ENCODE peak calls at places on chromosomes 6 and 20, in six cellular contexts. Q is H9, O is H1, Z is IMR-90, M is neuronal stem cell, H is trophoblast cell. R is an unnamed sample.

GRCh38 chr6:159969204-159969912 is 476 bp downstream of the IGF2R start:
- DNase-seq in Q (no peak), M (peak; percentile 41), O (no peak), H (peak; percentile 42), Z (peak; percentile 17), R (no peak)

GRCh38 chr6:76803038-76803580 is 660.2 kb downstream of the HTR1B start:
- DNase-seq in Q (no peak), Z (no peak), H (no peak), M (no peak), O (no peak), R (no peak)

GRCh38 chr6:18405477-18406293 is 18.5 kb downstream of the RNF144B start:
- DNase-seq in Q (no peak), H (no peak), O (no peak), M (no peak), Z (peak; percentile 96), R (peak; percentile 97)

GRCh38 chr6:168315626-168316025 is 4.0 kb downstream of the DACT2 start:
- DNase-seq in H (no peak), M (no peak), O (no peak), Q (no peak), Z (no peak), R (no peak)

GRCh38 chr20:11379257-11380011 is 538.3 kb upstream of the BTBD3 start:
- DNase-seq in O (peak; percentile 80), M (peak; percentile 37), Z (no peak), H (peak; percentile 31), Q (peak; percentile 90), R (peak; percentile 51)

GRCh38 chr20:50513169-50514034 is 3.2 kb downstream of the PTPN1 start:
- DNase-seq in Z (peak; percentile 80), H (no peak), M (no peak), Q (no peak), O (no peak), R (peak; percentile 89)

GRCh38 chr6:75624335-75624734 is 22.7 kb downstream of the SENP6 start:
- DNase-seq in M (no peak), Z (no peak), H (no peak), O (no peak), Q (no peak), R (no peak)

GRCh38 chr20:50848341-50848808 is 53.5 kb downstream of the BCAS4 start:
- DNase-seq in Z (no peak), O (no peak), M (no peak), H (peak; percentile 23), Q (no peak), R (no peak)

GRCh38 chr6:11231564-11232176 is 798 bp downstream of the NEDD9 start:
- DNase-seq in Q (no peak), Z (no peak), O (no peak), M (no peak), H (peak; percentile 83), R (no peak)

GRCh38 chr6:63844287-63844686 is 208.7 kb downstream of the PHF3 start:
- DNase-seq in O (no peak), M (no peak), Z (peak; percentile 96), Q (no peak), H (peak; percentile 36), R (peak; percentile 64)

GRCh38 chr20:58174708-58175287 is 53.7 kb downstream of the ANKRD60 start:
- DNase-seq in Z (no peak), M (no peak), O (no peak), Q (no peak), H (no peak), R (no peak)

GRCh38 chr20:48266571-48266970 is 481.3 kb upstream of the SULF2 start:
- DNase-seq in Z (no peak), O (no peak), H (no peak), M (no peak), Q (no peak), R (no peak)

GRCh38 chr6:31734703-31735500 is 1.4 kb downstream of the CLIC1 start:
- DNase-seq in Z (peak; percentile 59), M (peak; percentile 57), Q (peak; percentile 83), O (peak; percentile 56), H (peak; percentile 67), R (peak; percentile 81)

GRCh38 chr6:36933102-36933501 is 21.4 kb upstream of the PI16 start:
- DNase-seq in Q (no peak), M (no peak), O (no peak), H (peak; percentile 68), Z (peak; percentile 72), R (no peak)

GRCh38 chr6:129704708-129705107 is 5.3 kb downstream of the ARHGAP18 start:
- DNase-seq in Z (no peak), H (no peak), O (no peak), M (no peak), Q (no peak), R (no peak)

GRCh38 chr6:122553697-122554096 is 56.5 kb upstream of the PKIB start:
- DNase-seq in H (no peak), Z (no peak), M (no peak), O (no peak), Q (no peak), R (no peak)

GRCh38 chr6:52423971-52424381 is 3.8 kb downstream of the EFHC1 start:
- DNase-seq in Q (peak; percentile 54), M (no peak), O (no peak), Z (peak; percentile 90), H (peak; percentile 79), R (peak; percentile 85)

GRCh38 chr6:28239636-28240035 is 12.4 kb downstream of the ZKSCAN4 start:
- DNase-seq in H (no peak), Q (no peak), O (no peak), M (no peak), Z (no peak), R (no peak)

GRCh38 chr20:59017493-59018231 is 1.6 kb upstream of the TUBB1 start:
- DNase-seq in Z (no peak), M (no peak), H (no peak), O (no peak), Q (no peak), R (no peak)

GRCh38 chr6:35054743-35055130 is 86.4 kb downstream of the TCP11 start:
- DNase-seq in Q (no peak), O (no peak), Z (no peak), M (no peak), H (no peak), R (no peak)

GRCh38 chr6:149182262-149182661 is 135.2 kb upstream of the TAB2 start:
- DNase-seq in H (no peak), Q (no peak), Z (no peak), O (no peak), M (no peak), R (no peak)

GRCh38 chr20:47205577-47206123 is 150.8 kb downstream of the ZMYND8 start:
- DNase-seq in H (peak; percentile 70), O (no peak), Z (peak; percentile 79), M (peak; percentile 9), Q (peak; percentile 78), R (peak; percentile 74)

GRCh38 chr6:87909849-87910248 is 137.8 kb upstream of the SPACA1 start:
- DNase-seq in M (no peak), O (no peak), H (peak; percentile 4), Q (no peak), Z (peak; percentile 61), R (no peak)

GRCh38 chr6:30556964-30557682 is at the start of gene PRR3:
- DNase-seq in Q (peak; percentile 94), Z (peak; percentile 88), M (peak; percentile 90), O (peak; percentile 60), H (no peak), R (peak; percentile 94)

GRCh38 chr20:62344092-62344491 is 23.0 kb downstream of the LAMA5 start:
- DNase-seq in Z (no peak), O (no peak), H (no peak), M (no peak), Q (no peak), R (peak; percentile 13)

GRCh38 chr6:140341272-140341671 is 966.8 kb upstream of the CITED2 start:
- DNase-seq in H (no peak), M (no peak), Q (no peak), Z (no peak), O (no peak), R (no peak)

GRCh38 chr6:41578714-41579610 is 32.8 kb downstream of the FOXP4 start:
- DNase-seq in Q (peak; percentile 62), O (no peak), H (no peak), M (peak; percentile 82), Z (peak; percentile 33), R (peak; percentile 58)
- H3K14ac ChIP-seq in Q (no peak overlapping the region), O (no peak overlapping the region), H (peak overlapping the region; percentile 18), M (no peak overlapping the region), Z (peak overlapping the region; percentile 12), R (peak overlapping the region; percentile 18)

DNA sequence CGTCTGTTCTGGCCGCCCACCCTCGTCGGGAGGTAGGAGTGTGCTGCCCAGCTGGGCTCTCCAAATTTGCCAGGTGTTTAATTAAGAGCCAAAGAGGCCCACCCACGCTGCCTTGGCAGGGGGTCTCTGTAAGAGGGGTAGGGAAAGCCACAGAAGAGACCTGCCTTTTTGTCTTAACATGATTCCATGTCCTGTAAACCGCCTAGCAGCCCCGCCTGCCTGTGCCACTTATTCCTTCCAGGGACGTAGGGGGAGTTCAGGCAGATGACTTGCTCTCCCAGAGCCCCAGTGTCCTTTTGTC is 2.1 kb downstream of the FAM210B start:
- DNase-seq in Z (no peak), M (no peak), H (no peak), O (no peak), Q (no peak), R (no peak)
- H3K23ac ChIP-seq in Z (no peak overlapping the region), M (no peak overlapping the region), H (no peak overlapping the region), O (no peak overlapping the region), Q (no peak overlapping the region), R (no peak overlapping the region)

DNA sequence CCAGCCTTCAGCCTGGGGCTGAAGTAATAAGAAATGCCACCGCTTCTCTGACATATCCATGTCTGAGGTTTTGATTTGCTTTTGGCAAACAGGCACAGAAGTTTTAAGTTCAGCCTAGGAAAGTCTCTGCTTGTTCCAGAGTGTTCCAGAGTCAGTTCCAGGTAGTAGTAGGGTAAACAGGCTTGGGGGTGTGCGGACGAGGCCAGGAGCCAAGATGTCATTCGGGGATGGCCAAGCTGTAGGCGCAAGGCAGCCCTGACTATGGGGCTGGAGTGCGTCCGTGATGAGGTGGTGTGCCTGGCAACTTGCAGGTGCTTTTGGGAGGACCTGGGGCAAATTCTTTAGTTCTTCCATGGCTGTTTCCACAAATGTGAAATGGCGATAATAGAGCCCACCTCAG is 60.3 kb downstream of the IRF4 start:
- DNase-seq in O (no peak), H (no peak), M (no peak), Z (no peak), Q (peak; percentile 13), R (no peak)
- H3K14ac ChIP-seq in O (no peak overlapping the region), H (no peak overlapping the region), M (no peak overlapping the region), Z (no peak overlapping the region), Q (no peak overlapping the region), R (no peak overlapping the region)

DNA sequence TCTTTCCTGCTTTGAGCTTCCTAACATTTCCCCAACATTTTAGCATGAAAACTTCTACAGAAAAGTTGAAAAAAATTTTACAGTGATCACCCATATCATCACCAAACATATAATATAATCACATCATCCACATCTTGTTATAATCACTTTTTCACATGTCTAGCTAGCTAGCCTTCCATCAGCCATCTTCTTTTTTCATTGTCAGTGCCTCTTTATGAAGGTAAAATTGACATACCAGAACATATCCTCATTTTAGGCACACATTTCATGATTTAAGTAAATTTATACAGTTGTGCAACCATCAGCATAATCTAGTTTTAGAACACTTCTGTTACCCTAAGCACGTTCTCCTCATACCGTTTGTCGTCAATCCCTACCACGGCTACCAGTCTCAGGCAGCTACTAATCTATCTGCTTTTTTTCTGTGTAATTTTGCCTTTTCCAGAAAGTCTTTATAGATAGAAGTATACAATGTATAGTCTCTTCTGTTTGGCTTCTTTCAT is 73.7 kb downstream of the VEGFA start:
- DNase-seq in Z (no peak), M (no peak), H (no peak), Q (no peak), O (no peak), R (no peak)
- H3K23ac ChIP-seq in Z (no peak overlapping the region), M (no peak overlapping the region), H (no peak overlapping the region), Q (no peak overlapping the region), O (no peak overlapping the region), R (no peak overlapping the region)